ENCODE peak calls at places on chromosomes 4 and X, in eight cellular contexts. F, P, D, Y, R, W, K and J are unnamed samples.
A peak's percentile ranks its signal among the peaks of the same experiment; 100 is the strongest.

GRCh38 chrX:1239681-1240142 is 27.3 kb upstream of the CRLF2 start:
- DNase-seq in Y (no peak), R (peak; percentile 75), D (no peak), K (no peak), W (peak; percentile 76), P (no peak), F (no peak), J (peak; percentile 61)

GRCh38 chrX:130728208-130728607 is 174.8 kb downstream of the ENOX2 start:
- DNase-seq in P (no peak), Y (no peak), D (no peak), R (no peak), W (no peak), F (no peak), K (no peak), J (no peak)

GRCh38 chrX:103831803-103832544 is at the start of gene RAB9B:
- DNase-seq in W (no peak), P (peak; percentile 54), K (peak; percentile 63), R (peak; percentile 83), Y (no peak), D (no peak), F (no peak), J (peak; percentile 65)

GRCh38 chrX:134821370-134821769 is 163.1 kb upstream of the PLAC1 start:
- DNase-seq in D (no peak), K (no peak), P (no peak), F (no peak), W (no peak), Y (no peak), R (peak; percentile 42), J (no peak)

GRCh38 chrX:130700629-130701028 is 202.4 kb downstream of the ENOX2 start:
- DNase-seq in F (no peak), Y (no peak), P (no peak), K (no peak), R (no peak), W (no peak), D (no peak), J (no peak)

GRCh38 chr4:117770269-117771087 is 263.8 kb upstream of the NDST3 start:
- DNase-seq in Y (no peak), F (no peak), K (no peak), P (no peak), D (no peak), W (no peak), R (no peak), J (no peak)

GRCh38 chr4:159398236-159398638 is 295.4 kb downstream of the RAPGEF2 start:
- DNase-seq in Y (no peak), P (no peak), R (no peak), D (no peak), K (no peak), W (no peak), F (no peak), J (no peak)

GRCh38 chr4:25770844-25771243 is 91.9 kb downstream of the SEL1L3 start:
- DNase-seq in P (no peak), F (no peak), W (no peak), Y (peak; percentile 33), D (no peak), K (no peak), R (no peak), J (no peak)

GRCh38 chr4:87391783-87392054 is 731 bp upstream of the HSD17B11 start:
- DNase-seq in F (peak; percentile 5), D (no peak), Y (no peak), K (no peak), R (no peak), W (no peak), P (no peak), J (no peak)

GRCh38 chrX:3516051-3516541 is 169.6 kb upstream of the MXRA5 start:
- DNase-seq in F (no peak), P (no peak), D (no peak), K (peak; percentile 64), Y (no peak), W (no peak), R (no peak), J (no peak)

GRCh38 chrX:69137911-69138310 is 27.3 kb downstream of the PJA1 start:
- DNase-seq in F (no peak), D (no peak), Y (no peak), R (no peak), K (no peak), P (no peak), W (no peak), J (no peak)

GRCh38 chr4:39526810-39527295 is 386 bp downstream of the UGDH start:
- DNase-seq in Y (no peak), P (peak; percentile 26), K (no peak), F (no peak), W (no peak), D (peak; percentile 1), R (no peak), J (no peak)

GRCh38 chr4:17636696-17637351 is 22.4 kb downstream of the MED28 start:
- DNase-seq in W (no peak), R (peak; percentile 87), Y (no peak), F (peak; percentile 86), K (peak; percentile 53), P (peak; percentile 77), D (peak; percentile 57), J (peak; percentile 86)

GRCh38 chr4:46648088-46648744 is 258.3 kb upstream of the GABRA2 start:
- DNase-seq in P (no peak), R (no peak), D (no peak), W (no peak), K (peak; percentile 20), F (peak; percentile 52), Y (no peak), J (no peak)

GRCh38 chr4:115187136-115187535 is 73.7 kb upstream of the NDST4 start:
- DNase-seq in Y (no peak), K (no peak), P (no peak), D (no peak), W (no peak), R (no peak), F (no peak), J (no peak)

GRCh38 chr4:156734965-156735895 is 236.4 kb downstream of the PDGFC start:
- DNase-seq in W (no peak), R (no peak), D (no peak), K (no peak), P (no peak), F (no peak), Y (no peak), J (no peak)

GRCh38 chrX:26851981-26852380 is 611.2 kb downstream of the PPP4R3C start:
- DNase-seq in F (peak; percentile 8), Y (no peak), P (no peak), R (no peak), K (peak; percentile 41), D (no peak), W (no peak), J (no peak)

GRCh38 chr4:8272472-8273428 is 3.2 kb downstream of the HTRA3 start:
- DNase-seq in F (no peak), R (peak; percentile 76), W (no peak), P (no peak), Y (no peak), D (no peak), K (no peak), J (peak; percentile 69)

GRCh38 chr4:21410372-21410771 is 538.2 kb downstream of the KCNIP4 start:
- DNase-seq in K (no peak), R (no peak), W (no peak), Y (no peak), F (no peak), P (no peak), D (no peak), J (no peak)

GRCh38 chrX:13430136-13430827 is 110.4 kb upstream of the ATXN3L start:
- DNase-seq in K (no peak), R (no peak), P (no peak), D (no peak), Y (no peak), F (no peak), W (no peak), J (no peak)

GRCh38 chr4:160117686-160118085 is 1014.8 kb downstream of the RAPGEF2 start:
- DNase-seq in F (no peak), K (no peak), P (no peak), D (no peak), W (no peak), R (no peak), Y (no peak), J (no peak)

GRCh38 chr4:104596189-104596588 is 101.5 kb upstream of the CXXC4 start:
- DNase-seq in P (no peak), D (no peak), Y (no peak), K (no peak), F (no peak), R (no peak), W (no peak), J (no peak)

GRCh38 chrX:134246282-134246681 is 9.3 kb downstream of the CCDC160 start:
- DNase-seq in F (no peak), D (no peak), K (no peak), Y (no peak), R (no peak), W (no peak), P (no peak), J (no peak)